ENCODE peak calls at places on chromosomes 4 and X, in five cellular contexts. O, A, V, W and P are unnamed samples.

GRCh38 chr4:40238700-40239548 is 42.1 kb downstream of the RHOH start:
- DNase-seq in O (peak; percentile 64), A (no peak), V (no peak), W (no peak), P (peak; percentile 22)

GRCh38 chr4:48698029-48698901 is 81.8 kb downstream of the FRYL start:
- DNase-seq in O (peak; percentile 57), A (peak; percentile 69), V (peak; percentile 75), W (peak; percentile 73), P (peak; percentile 67)

GRCh38 chr4:68591204-68591603 is 15.1 kb upstream of the UGT2B17 start:
- DNase-seq in O (no peak), A (no peak), V (no peak), W (no peak), P (no peak)

GRCh38 chrX:109797311-109797975 is 64.4 kb upstream of the ACSL4 start:
- DNase-seq in O (no peak), A (no peak), V (peak; percentile 54), W (no peak), P (no peak)

GRCh38 chr4:6641164-6641970 is 882 bp downstream of the MRFAP1 start:
- DNase-seq in O (peak; percentile 57), A (peak; percentile 40), V (no peak), W (no peak), P (peak; percentile 61)

GRCh38 chr4:75432683-75433082 is 81.5 kb downstream of the RCHY1 start:
- DNase-seq in O (no peak), A (no peak), V (peak; percentile 46), W (no peak), P (no peak)

GRCh38 chr4:15438939-15439524 is 11.2 kb downstream of the C1QTNF7 start:
- DNase-seq in O (no peak), A (no peak), V (no peak), W (no peak), P (no peak)

GRCh38 chrX:56766554-56767412 is 37.7 kb downstream of the NBDY start:
- DNase-seq in O (peak; percentile 20), A (peak; percentile 23), V (no peak), W (peak; percentile 64), P (peak; percentile 9)

GRCh38 chr4:48490012-48490679 is at the start of gene ZAR1:
- DNase-seq in O (no peak), A (no peak), V (no peak), W (no peak), P (no peak)

GRCh38 chrX:154321624-154322023 is 26.0 kb downstream of the TKTL1 start:
- DNase-seq in O (no peak), A (no peak), V (peak; percentile 5), W (no peak), P (peak; percentile 18)

GRCh38 chr4:150117094-150117493 is 38.8 kb downstream of the DCLK2 start:
- DNase-seq in O (no peak), A (no peak), V (no peak), W (no peak), P (no peak)

GRCh38 chr4:97003715-97004114 is 1139.6 kb downstream of the STPG2 start:
- DNase-seq in O (no peak), A (no peak), V (no peak), W (no peak), P (no peak)

GRCh38 chrX:1207496-1208025 is 4.9 kb downstream of the CRLF2 start:
- DNase-seq in O (no peak), A (no peak), V (no peak), W (peak; percentile 4), P (no peak)

GRCh38 chr4:165766018-165766417 is 107.0 kb upstream of the TLL1 start:
- DNase-seq in O (no peak), A (no peak), V (no peak), W (no peak), P (no peak)

GRCh38 chr4:10095296-10095991 is 21.2 kb downstream of the WDR1 start:
- DNase-seq in O (no peak), A (no peak), V (no peak), W (no peak), P (no peak)
- H3K4me1 ChIP-seq in O (peaks cover 61% of the 10 kb centered on the region), A (peaks cover 98% of the 10 kb centered on the region), V (peaks cover 14% of the 10 kb centered on the region), W (no peaks in the 10 kb centered on the region), P (peaks cover 62% of the 10 kb centered on the region)

GRCh38 chr4:41587286-41587685 is 49.3 kb downstream of the LIMCH1 start:
- DNase-seq in O (no peak), A (no peak), V (no peak), W (no peak), P (no peak)

GRCh38 chr4:41594439-41594838 is 56.5 kb downstream of the LIMCH1 start:
- DNase-seq in O (no peak), A (no peak), V (no peak), W (peak; percentile 78), P (no peak)

GRCh38 chr4:41590591-41590990 is 52.6 kb downstream of the LIMCH1 start:
- DNase-seq in O (peak; percentile 51), A (no peak), V (no peak), W (no peak), P (no peak)
- TF ChIP-seq POLR2AphosphoS5 in O (no peak), A (no peak), V (no peak), W (no peak), P (no peak)

GRCh38 chr4:115674485-115674884 is 561.1 kb upstream of the NDST4 start:
- DNase-seq in O (no peak), A (no peak), V (no peak), W (no peak), P (no peak)
- TF ChIP-seq EP300 in O (no peak), A (no peak), V (no peak), W (no peak), P (no peak)

GRCh38 chrX:18394477-18394876 is 30.9 kb upstream of the CDKL5 start:
- DNase-seq in O (no peak), A (no peak), V (no peak), W (no peak), P (no peak)
- H3K4me1 ChIP-seq in O (no peaks in the 10 kb centered on the region), A (no peaks in the 10 kb centered on the region), V (peaks cover 21% of the 10 kb centered on the region), W (no peaks in the 10 kb centered on the region), P (no peaks in the 10 kb centered on the region)

GRCh38 chr4:99022566-99022965 is 27.0 kb downstream of the METAP1 start:
- DNase-seq in O (no peak), A (no peak), V (no peak), W (no peak), P (no peak)
- TF ChIP-seq POLR2AphosphoS5 in O (no peak), A (no peak), V (no peak), W (no peak), P (no peak)